ENCODE peak calls at places on chromosomes 3 and 15, in nine cellular contexts. G, M, D, X, C, Y, T, R and V are unnamed samples.

GRCh38 chr3:183224581-183224980 is 28.5 kb upstream of the B3GNT5 start:
- DNase-seq in G (no peak), M (no peak), D (no peak), X (no peak), C (no peak), Y (no peak), T (no peak), R (no peak), V (no peak)

GRCh38 chr3:168025076-168025475 is 70.6 kb downstream of the GOLIM4 start:
- DNase-seq in G (peak; percentile 77), M (no peak), D (peak; percentile 61), X (no peak), C (no peak), Y (no peak), T (no peak), R (no peak), V (no peak)

GRCh38 chr3:5122741-5123706 is 932 bp downstream of the ARL8B start:
- DNase-seq in G (peak; percentile 76), M (peak; percentile 58), D (peak; percentile 62), X (peak; percentile 8), C (peak; percentile 62), Y (peak; percentile 19), T (no peak), R (no peak), V (no peak)

GRCh38 chr15:91302588-91303439 is 202.8 kb downstream of the SV2B start:
- DNase-seq in G (peak; percentile 72), M (peak; percentile 32), D (peak; percentile 45), X (no peak), C (peak; percentile 66), Y (no peak), T (peak; percentile 8), R (no peak), V (no peak)

GRCh38 chr3:100650651-100651611 is 41.5 kb downstream of the ADGRG7 start:
- DNase-seq in G (peak; percentile 88), M (no peak), D (peak; percentile 75), X (no peak), C (peak; percentile 77), Y (no peak), T (no peak), R (no peak), V (no peak)

GRCh38 chr15:62165793-62166380 is 802 bp upstream of the C2CD4B start:
- DNase-seq in G (peak; percentile 8), M (peak; percentile 55), D (no peak), X (no peak), C (no peak), Y (no peak), T (no peak), R (no peak), V (no peak)

GRCh38 chr15:78679089-78679511 is 38.1 kb upstream of the CHRNB4 start:
- DNase-seq in G (no peak), M (no peak), D (no peak), X (no peak), C (no peak), Y (no peak), T (no peak), R (no peak), V (no peak)

GRCh38 chr3:61914277-61914676 is 352.9 kb downstream of the PTPRG start:
- DNase-seq in G (peak; percentile 59), M (no peak), D (peak; percentile 19), X (no peak), C (no peak), Y (no peak), T (no peak), R (no peak), V (no peak)

GRCh38 chr3:57787867-57788623 is 31.9 kb downstream of the SLMAP start:
- DNase-seq in G (no peak), M (no peak), D (no peak), X (no peak), C (no peak), Y (no peak), T (no peak), R (no peak), V (no peak)

GRCh38 chr15:33616485-33616884 is 305.7 kb downstream of the RYR3 start:
- DNase-seq in G (no peak), M (no peak), D (no peak), X (no peak), C (no peak), Y (no peak), T (no peak), R (no peak), V (no peak)

GRCh38 chr3:16386536-16386935 is 121.5 kb downstream of the OXNAD1 start:
- DNase-seq in G (no peak), M (no peak), D (no peak), X (no peak), C (no peak), Y (no peak), T (no peak), R (no peak), V (no peak)

GRCh38 chr15:76061700-76062099 is 1.9 kb downstream of the TMEM266 start:
- DNase-seq in G (no peak), M (no peak), D (no peak), X (no peak), C (no peak), Y (no peak), T (no peak), R (no peak), V (no peak)

GRCh38 chr3:188539631-188540194 is 385.8 kb downstream of the LPP start:
- DNase-seq in G (no peak), M (no peak), D (no peak), X (no peak), C (no peak), Y (no peak), T (no peak), R (no peak), V (no peak)

GRCh38 chr15:78457101-78457500 is 19.1 kb downstream of the IREB2 start:
- DNase-seq in G (peak; percentile 93), M (no peak), D (peak; percentile 45), X (no peak), C (no peak), Y (no peak), T (no peak), R (no peak), V (no peak)

GRCh38 chr3:111286749-111287148 is 215.1 kb downstream of the NECTIN3 start:
- DNase-seq in G (no peak), M (no peak), D (no peak), X (no peak), C (no peak), Y (no peak), T (no peak), R (no peak), V (no peak)

GRCh38 chr3:186824430-186825139 is 17.9 kb upstream of the ADIPOQ start:
- DNase-seq in G (no peak), M (no peak), D (no peak), X (no peak), C (no peak), Y (no peak), T (peak; percentile 67), R (no peak), V (no peak)

GRCh38 chr3:63625161-63625560 is 27.3 kb upstream of the SNTN start:
- DNase-seq in G (peak; percentile 84), M (no peak), D (peak; percentile 68), X (no peak), C (no peak), Y (no peak), T (no peak), R (no peak), V (no peak)